ENCODE peak calls at places on chromosomes 1 and 21, in seven cellular contexts. A, T, P, Q, L, B and S are unnamed samples.

GRCh38 chr1:168833352-168833751 is 104.3 kb upstream of the DPT start:
- DNase-seq in L (no peak), A (no peak), B (no peak), P (no peak), T (no peak), Q (no peak), S (no peak)

GRCh38 chr1:72178266-72178665 is 104.1 kb downstream of the NEGR1 start:
- DNase-seq in B (no peak), A (no peak), Q (no peak), L (peak), T (no peak), P (no peak), S (no peak)

GRCh38 chr1:209937996-209938959 is at the start of gene SYT14:
- DNase-seq in P (no peak), T (no peak), L (peak), A (peak), Q (no peak), B (no peak), S (no peak)

GRCh38 chr1:38197566-38197965 is 151.0 kb upstream of the POU3F1 start:
- DNase-seq in Q (no peak), P (no peak), A (peak), T (no peak), B (no peak), L (no peak), S (no peak)

GRCh38 chr1:10755977-10756521 is 40.4 kb downstream of the CASZ1 start:
- DNase-seq in T (no peak), L (no peak), P (peak), A (peak), Q (peak), B (peak), S (peak)

GRCh38 chr1:97379387-97380075 is 541.3 kb downstream of the DPYD start:
- DNase-seq in L (no peak), A (no peak), B (no peak), P (no peak), Q (no peak), T (no peak), S (no peak)

GRCh38 chr1:97378596-97378995 is 542.2 kb downstream of the DPYD start:
- DNase-seq in A (no peak), B (no peak), P (no peak), L (no peak), T (no peak), Q (no peak), S (no peak)

GRCh38 chr1:12078938-12079861 is 16.1 kb downstream of the TNFRSF8 start:
- DNase-seq in L (peak), P (peak), B (peak), T (no peak), Q (no peak), A (peak), S (peak)

GRCh38 chr1:172960019-172960418 is 90.7 kb downstream of the TNFSF18 start:
- DNase-seq in L (no peak), B (no peak), P (no peak), A (no peak), Q (no peak), T (no peak), S (no peak)

GRCh38 chr1:21511579-21512522 is 2.6 kb downstream of the ALPL start:
- DNase-seq in A (no peak), B (no peak), P (no peak), L (no peak), Q (no peak), T (no peak), S (no peak)

GRCh38 chr21:44402323-44403105 is 49.1 kb downstream of the TRPM2 start:
- DNase-seq in T (no peak), B (no peak), L (no peak), Q (no peak), P (no peak), A (no peak), S (no peak)

GRCh38 chr1:243483084-243483845 is 227.4 kb downstream of the SDCCAG8 start:
- DNase-seq in L (peak), B (no peak), T (no peak), Q (no peak), P (no peak), A (no peak), S (no peak)

GRCh38 chr1:98386675-98387440 is 274.7 kb upstream of the SNX7 start:
- DNase-seq in P (no peak), A (no peak), B (no peak), L (no peak), T (no peak), Q (no peak), S (no peak)

GRCh38 chr1:70764747-70765146 is 282.9 kb downstream of the PTGER3 start:
- DNase-seq in B (no peak), A (no peak), Q (no peak), L (no peak), T (no peak), P (peak), S (no peak)

GRCh38 chr1:209497729-209498128 is 85.8 kb upstream of the CAMK1G start:
- DNase-seq in A (no peak), P (no peak), L (no peak), T (no peak), B (no peak), Q (no peak), S (no peak)

GRCh38 chr1:236952279-236953003 is 51.8 kb downstream of the MT1HL1 start:
- DNase-seq in B (no peak), T (no peak), P (no peak), L (no peak), Q (no peak), A (no peak), S (no peak)

GRCh38 chr21:46322351-46323226 is 1.1 kb downstream of the C21orf58 start:
- DNase-seq in Q (no peak), T (no peak), B (no peak), P (peak), L (no peak), A (no peak), S (peak)

GRCh38 chr21:34560609-34561008 is 48.6 kb upstream of the KCNE1 start:
- DNase-seq in A (no peak), L (no peak), B (no peak), P (no peak), T (no peak), Q (no peak), S (no peak)

GRCh38 chr1:248807067-248807737 is 18.5 kb downstream of the SH3BP5L start:
- DNase-seq in B (peak), L (peak), A (peak), Q (peak), P (peak), T (peak), S (peak)

GRCh38 chr1:171081994-171082295 is 8.8 kb upstream of the FMO3 start:
- DNase-seq in L (no peak), Q (no peak), A (no peak), B (no peak), P (no peak), T (no peak), S (no peak)

GRCh38 chr21:34844033-34844923 is 175.5 kb downstream of the CLIC6 start:
- DNase-seq in Q (no peak), B (no peak), L (no peak), T (no peak), P (no peak), A (no peak), S (no peak)

GRCh38 chr1:154752273-154753030 is 117.6 kb downstream of the KCNN3 start:
- DNase-seq in B (no peak), A (no peak), L (no peak), T (no peak), P (peak), Q (no peak), S (peak)

GRCh38 chr1:15153842-15154479 is 414 bp downstream of the TMEM51 start:
- DNase-seq in T (no peak), P (no peak), L (peak), A (peak), Q (no peak), B (peak), S (peak)

GRCh38 chr1:197467881-197468280 is 199.8 kb downstream of the CRB1 start:
- DNase-seq in A (no peak), B (no peak), L (no peak), T (no peak), P (peak), Q (no peak), S (no peak)

GRCh38 chr1:192628406-192629057 is 7.4 kb upstream of the RGS13 start:
- DNase-seq in A (peak), L (no peak), T (no peak), Q (no peak), B (no peak), P (no peak), S (no peak)

GRCh38 chr1:52927219-52928082 is at the start of gene SCP2:
- DNase-seq in A (peak), Q (peak), T (peak), P (no peak), L (peak), B (peak), S (peak)

GRCh38 chr21:42623684-42624083 is 29.7 kb upstream of the PDE9A start:
- DNase-seq in A (no peak), P (no peak), B (no peak), L (no peak), Q (no peak), T (no peak), S (no peak)

GRCh38 chr1:243601720-243602119 is 248.3 kb downstream of the AKT3 start:
- DNase-seq in B (no peak), A (no peak), L (no peak), P (no peak), Q (no peak), T (no peak), S (no peak)